ENCODE peak calls at places on chromosomes 16 and 17, in four cellular contexts. S, T, G and Y are unnamed samples.
A peak's percentile ranks its signal among the peaks of the same experiment; 100 is the strongest.

GRCh38 chr16:84043486-84044107 is 1.0 kb upstream of the SLC38A8 start:
- DNase-seq in T (no peak), G (no peak), S (no peak), Y (no peak)

GRCh38 chr16:85928411-85928820 is 29.5 kb downstream of the IRF8 start:
- DNase-seq in G (no peak), S (no peak), T (no peak), Y (no peak)

GRCh38 chr17:50134206-50135110 is 4.5 kb upstream of the SAMD14 start:
- DNase-seq in G (no peak), S (no peak), T (no peak), Y (no peak)

GRCh38 chr16:23877107-23878070 is 41.6 kb downstream of the PRKCB start:
- DNase-seq in T (peak; percentile 11), S (no peak), G (no peak), Y (no peak)

GRCh38 chr17:32954477-32954876 is 26.5 kb downstream of the TMEM98 start:
- DNase-seq in G (no peak), T (no peak), S (no peak), Y (no peak)

GRCh38 chr16:81718637-81719036 is 60.5 kb upstream of the PLCG2 start:
- DNase-seq in S (no peak), T (no peak), G (no peak), Y (no peak)

GRCh38 chr16:23155445-23156049 is 6.3 kb upstream of the USP31 start:
- DNase-seq in T (no peak), G (no peak), S (no peak), Y (peak; percentile 69)

GRCh38 chr16:22924492-22924891 is 110.5 kb downstream of the HS3ST2 start:
- DNase-seq in S (no peak), G (no peak), T (no peak), Y (no peak)

GRCh38 chr17:29855686-29856085 is 74.3 kb downstream of the SSH2 start:
- DNase-seq in T (no peak), S (no peak), G (no peak), Y (no peak)

GRCh38 chr17:51428668-51429486 is 168.5 kb downstream of the UTP18 start:
- DNase-seq in G (no peak), S (no peak), T (no peak), Y (no peak)

GRCh38 chr17:19728114-19728495 is 11.7 kb upstream of the SLC47A2 start:
- DNase-seq in S (no peak), T (no peak), G (peak; percentile 37), Y (peak; percentile 80)

GRCh38 chr17:16450028-16450427 is 34.7 kb downstream of the TRPV2 start:
- DNase-seq in S (no peak), G (no peak), T (no peak), Y (no peak)

GRCh38 chr17:45430006-45430737 is 2.5 kb downstream of the ARHGAP27 start:
- DNase-seq in S (no peak), G (no peak), T (no peak), Y (no peak)

GRCh38 chr17:19579867-19580565 is 46.4 kb downstream of the SLC47A1 start:
- DNase-seq in T (no peak), G (peak; percentile 31), S (no peak), Y (no peak)

GRCh38 chr16:8849411-8850011 is 19.3 kb downstream of the CARHSP1 start:
- DNase-seq in G (no peak), T (no peak), S (no peak), Y (peak; percentile 73)

GRCh38 chr17:5672815-5673430 is 88.6 kb upstream of the NLRP1 start:
- DNase-seq in T (no peak), G (no peak), S (no peak), Y (no peak)

GRCh38 chr17:78013683-78014467 is 55.4 kb downstream of the TNRC6C start:
- DNase-seq in T (peak; percentile 17), S (no peak), G (peak; percentile 63), Y (peak; percentile 86)

GRCh38 chr16:22016927-22017326 is 9.0 kb downstream of the MOSMO start:
- DNase-seq in G (no peak), S (no peak), T (no peak), Y (no peak)

GRCh38 chr17:37458805-37459204 is 30.9 kb upstream of the DUSP14 start:
- DNase-seq in T (no peak), G (peak; percentile 13), S (no peak), Y (no peak)

GRCh38 chr17:55161935-55162555 is 102.7 kb upstream of the HLF start:
- DNase-seq in G (peak; percentile 83), S (peak; percentile 75), T (no peak), Y (no peak)